ENCODE peak calls at places on chromosomes 11 and 22, in eight cellular contexts. K is heart left ventricle; S is naive thymus-derived CD4-positive, alpha-beta T cell; B is CD4-positive, alpha-beta T cell; P is trophoblast cell; Q is GM23248; A is mesendoderm; H is H9. V is an unnamed sample. For H3K27me3, the result is how much of the 10 kb centered on the place peaks cover.

GRCh38 chr11:109112748-109113378 is 309.1 kb upstream of the C11orf87 start:
- DNase-seq in H (no peak), B (no peak), P (no peak), Q (no peak), K (no peak), A (peak), S (no peak), V (no peak)

GRCh38 chr11:65592840-65593517 is 2.6 kb downstream of the KCNK7 start:
- DNase-seq in H (no peak), A (no peak), Q (no peak), P (no peak), K (no peak), S (no peak), B (no peak), V (no peak)

GRCh38 chr11:2584812-2585565 is 114.8 kb downstream of the KCNQ1OT1 start:
- DNase-seq in B (no peak), K (peak), Q (no peak), H (peak), A (no peak), P (no peak), S (no peak), V (no peak)

GRCh38 chr11:35927067-35927466 is 16.8 kb upstream of the LDLRAD3 start:
- DNase-seq in A (no peak), Q (peak), S (no peak), H (no peak), K (no peak), B (no peak), P (no peak), V (no peak)

GRCh38 chr22:20158366-20159036 is 7.6 kb upstream of the CCDC188 start:
- DNase-seq in K (no peak), Q (no peak), P (no peak), H (no peak), S (no peak), B (no peak), A (no peak), V (no peak)

GRCh38 chr11:35579557-35580396 is 38.5 kb upstream of the FJX1 start:
- DNase-seq in K (no peak), A (peak), B (no peak), P (peak), S (no peak), H (no peak), Q (peak), V (no peak)

GRCh38 chr11:103927535-103927934 is 108.9 kb upstream of the DDI1 start:
- DNase-seq in P (no peak), B (no peak), S (no peak), H (no peak), A (peak), Q (peak), K (no peak), V (no peak)

GRCh38 chr11:108117746-108118371 is 3.5 kb upstream of the ACAT1 start:
- DNase-seq in S (no peak), A (peak), K (no peak), H (no peak), P (no peak), B (no peak), Q (peak), V (no peak)

GRCh38 chr11:64661146-64661545 is 61.9 kb downstream of the NRXN2 start:
- DNase-seq in H (no peak), P (peak), B (no peak), K (peak), A (no peak), Q (peak), S (no peak), V (no peak)

GRCh38 chr11:14376920-14377319 is 17.9 kb upstream of the RRAS2 start:
- DNase-seq in K (no peak), Q (no peak), A (no peak), B (no peak), H (no peak), S (no peak), P (peak), V (no peak)

GRCh38 chr11:134578807-134579708 is 167.0 kb upstream of the B3GAT1 start:
- DNase-seq in B (no peak), K (no peak), Q (no peak), H (no peak), P (peak), S (no peak), A (peak), V (no peak)

GRCh38 chr11:59692915-59693314 is 20.7 kb downstream of the OR10V1 start:
- DNase-seq in P (no peak), K (no peak), H (no peak), S (no peak), Q (no peak), A (no peak), B (no peak), V (no peak)

GRCh38 chr11:71209656-71210055 is 42.7 kb downstream of the SHANK2 start:
- DNase-seq in Q (no peak), H (no peak), K (no peak), B (no peak), P (no peak), S (no peak), A (no peak), V (no peak)

GRCh38 chr11:7246179-7246578 is 5.5 kb upstream of the SYT9 start:
- DNase-seq in S (no peak), H (no peak), P (no peak), Q (peak), K (no peak), A (no peak), B (no peak), V (no peak)

GRCh38 chr11:33868646-33869461 is 23.0 kb downstream of the LMO2 start:
- DNase-seq in B (no peak), A (no peak), P (no peak), Q (peak), S (no peak), H (peak), K (no peak), V (no peak)

GRCh38 chr11:61862714-61863547 is 28.4 kb downstream of the FADS3 start:
- DNase-seq in A (no peak), Q (no peak), B (no peak), K (no peak), H (no peak), P (no peak), S (no peak), V (no peak)

GRCh38 chr22:37229012-37229804 is 14.9 kb downstream of the RAC2 start:
- DNase-seq in Q (peak), K (no peak), P (no peak), B (peak), H (no peak), A (no peak), S (no peak), V (peak)

GRCh38 chr11:78929092-78929905 is 354.6 kb upstream of the NARS2 start:
- DNase-seq in K (no peak), Q (no peak), A (peak), H (peak), B (no peak), P (no peak), S (no peak), V (no peak)

GRCh38 chr11:77776455-77776854 is 44.1 kb downstream of the RSF1 start:
- DNase-seq in B (no peak), P (no peak), H (no peak), K (no peak), S (no peak), A (no peak), Q (peak), V (peak)

GRCh38 chr11:134140961-134141490 is 72.2 kb downstream of the JAM3 start:
- DNase-seq in K (no peak), S (no peak), A (no peak), Q (no peak), H (no peak), P (no peak), B (no peak), V (no peak)

GRCh38 chr22:20979243-20979809 is 2.8 kb upstream of the LZTR1 start:
- DNase-seq in A (peak), H (peak), Q (peak), B (peak), K (peak), P (peak), S (no peak), V (peak)

GRCh38 chr22:37421468-37421877 is 5.8 kb downstream of the ELFN2 start:
- DNase-seq in H (no peak), K (no peak), A (no peak), P (no peak), Q (no peak), B (no peak), S (no peak), V (no peak)

GRCh38 chr11:104812416-104812815 is 85.8 kb downstream of the CASP12 start:
- DNase-seq in S (no peak), Q (no peak), P (no peak), K (no peak), B (no peak), A (no peak), H (no peak), V (no peak)

GRCh38 chr11:64364435-64364834 is 5.5 kb downstream of the RPS6KA4 start:
- DNase-seq in S (no peak), P (no peak), B (no peak), A (no peak), H (no peak), K (no peak), Q (no peak), V (no peak)

GRCh38 chr11:69013009-69013951 is at the start of gene MRGPRF:
- DNase-seq in K (peak), H (peak), S (no peak), B (no peak), A (peak), P (no peak), Q (peak), V (no peak)
- H3K27ac ChIP-seq in K (peak), H (no peak), S (no peak), B (no peak), A (peak), P (no peak), Q (peak), V (no peak)

DNA sequence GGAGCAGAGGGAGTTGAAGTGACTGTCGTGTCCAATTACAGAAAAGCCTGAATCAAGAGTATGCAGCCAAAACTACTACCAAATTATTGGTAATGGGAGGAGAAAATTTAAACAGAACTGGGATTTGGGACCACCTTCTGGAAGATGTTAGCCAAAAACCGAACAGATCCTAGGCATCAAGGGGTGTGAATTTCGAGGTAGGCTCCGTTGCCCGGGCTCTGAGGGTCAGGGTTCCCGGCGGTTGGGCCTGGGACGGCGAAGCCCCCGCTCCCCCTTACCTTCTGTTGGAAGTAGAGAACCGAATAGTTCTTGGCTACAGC is 313 bp downstream of the PRCP start:
- DNase-seq in K (no peak), Q (peak), H (no peak), B (no peak), A (no peak), S (no peak), P (no peak), V (no peak)
- H3K27me3 ChIP-seq in K (under half), Q (under half), H (under half), B (under half), A (under half), S (under half), P (under half), V (under half)

DNA sequence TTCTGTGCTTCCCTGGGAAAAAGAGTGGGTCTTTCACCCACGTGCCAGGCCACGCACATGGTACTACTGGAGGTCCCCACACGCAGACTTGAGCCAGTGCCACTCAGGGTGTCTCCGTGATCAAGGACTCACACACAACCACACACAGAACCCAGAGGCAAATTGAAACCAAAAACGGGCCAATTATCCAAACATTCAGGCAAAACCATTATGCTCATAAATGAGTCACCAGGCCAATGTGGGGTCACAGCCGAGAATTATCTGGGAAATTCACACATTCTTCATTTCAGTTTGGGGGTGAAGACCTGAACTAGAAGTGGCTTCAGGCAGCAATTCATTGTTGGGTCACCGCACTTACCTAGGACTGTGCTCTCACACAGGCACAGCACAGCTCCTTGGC is 28.1 kb downstream of the ADA2 start:
- DNase-seq in A (no peak), H (no peak), K (no peak), S (no peak), B (no peak), Q (peak), P (no peak), V (no peak)
- H3K27ac ChIP-seq in A (no peak), H (no peak), K (no peak), S (no peak), B (no peak), Q (no peak), P (no peak), V (no peak)

GRCh38 chr11:11078344-11078743 is 220.5 kb upstream of the ZBED5 start:
- DNase-seq in Q (peak), K (no peak), S (no peak), A (peak), H (no peak), P (no peak), B (no peak), V (no peak)

GRCh38 chr11:11082651-11083050 is 224.8 kb upstream of the ZBED5 start:
- DNase-seq in Q (no peak), S (no peak), P (no peak), H (no peak), B (no peak), K (no peak), A (no peak), V (no peak)

GRCh38 chr11:11081786-11082185 is 223.9 kb upstream of the ZBED5 start:
- DNase-seq in K (no peak), A (peak), B (no peak), S (no peak), P (no peak), H (peak), Q (no peak), V (no peak)

GRCh38 chr11:11083441-11083840 is 225.6 kb upstream of the ZBED5 start:
- DNase-seq in H (no peak), P (no peak), Q (no peak), K (no peak), A (peak), S (no peak), B (no peak), V (no peak)

DNA sequence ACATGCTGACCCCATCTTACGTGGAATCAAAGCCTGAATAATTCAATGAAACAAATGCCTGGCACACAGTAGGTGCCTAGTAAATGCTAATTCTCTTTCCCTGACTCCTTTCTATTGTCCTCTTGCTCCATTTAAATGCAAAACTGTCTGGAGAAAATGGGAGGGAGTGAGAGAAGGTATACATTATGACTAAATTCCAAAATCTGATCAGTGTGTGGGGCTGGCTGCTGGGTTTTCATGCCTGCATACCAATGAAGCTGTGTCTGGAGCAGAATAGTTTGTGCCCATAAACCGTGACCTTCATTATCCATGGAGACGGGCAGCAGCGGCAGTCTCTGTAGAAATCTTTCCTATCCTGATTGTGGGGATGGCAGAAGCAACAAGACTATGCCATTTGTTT is 223.4 kb upstream of the ZBED5 start:
- DNase-seq in H (no peak), Q (no peak), S (no peak), A (no peak), P (no peak), K (no peak), B (no peak), V (no peak)
- H3K27me3 ChIP-seq in H (under half), Q (half or more), S (under half), A (under half), P (under half), K (under half), B (under half), V (under half)

V was measured in CD4-positive, alpha-beta memory T cell.